ENCODE peak calls at places on chromosome 13, in five cellular contexts. One of them, this sample, is unnamed.

GRCh38 chr13:60402022-60402421 is 5.0 kb downstream of the TDRD3 start:
- DNase-seq in fibroblast of pulmonary artery: no peak
- DNase-seq in Kasumi-1: no peak
- DNase-seq in astrocyte of the hippocampus: peak
- DNase-seq in effector memory CD4-positive, alpha-beta T cell: no peak
- DNase-seq in this sample: no peak

GRCh38 chr13:24323739-24324075 is 14.3 kb downstream of the C1QTNF9 start:
- DNase-seq in fibroblast of pulmonary artery: no peak
- DNase-seq in effector memory CD4-positive, alpha-beta T cell: no peak
- DNase-seq in astrocyte of the hippocampus: no peak
- DNase-seq in Kasumi-1: no peak
- DNase-seq in this sample: no peak

GRCh38 chr13:94950303-94950702 is 238.0 kb upstream of the SOX21 start:
- DNase-seq in Kasumi-1: no peak
- DNase-seq in astrocyte of the hippocampus: no peak
- DNase-seq in effector memory CD4-positive, alpha-beta T cell: no peak
- DNase-seq in fibroblast of pulmonary artery: peak
- DNase-seq in this sample: peak

GRCh38 chr13:67841071-67841470 is 610.9 kb upstream of the PCDH9 start:
- DNase-seq in Kasumi-1: no peak
- DNase-seq in astrocyte of the hippocampus: no peak
- DNase-seq in fibroblast of pulmonary artery: no peak
- DNase-seq in effector memory CD4-positive, alpha-beta T cell: no peak
- DNase-seq in this sample: no peak

GRCh38 chr13:37736040-37736439 is 133.5 kb downstream of the TRPC4 start:
- DNase-seq in Kasumi-1: no peak
- DNase-seq in astrocyte of the hippocampus: no peak
- DNase-seq in fibroblast of pulmonary artery: no peak
- DNase-seq in effector memory CD4-positive, alpha-beta T cell: no peak
- DNase-seq in this sample: peak

GRCh38 chr13:76335463-76335862 is 550.7 kb downstream of the KCTD12 start:
- DNase-seq in Kasumi-1: no peak
- DNase-seq in effector memory CD4-positive, alpha-beta T cell: no peak
- DNase-seq in astrocyte of the hippocampus: no peak
- DNase-seq in fibroblast of pulmonary artery: no peak
- DNase-seq in this sample: no peak

GRCh38 chr13:29522044-29522685 is 73.3 kb downstream of the SLC7A1 start:
- DNase-seq in Kasumi-1: no peak
- DNase-seq in effector memory CD4-positive, alpha-beta T cell: no peak
- DNase-seq in astrocyte of the hippocampus: peak
- DNase-seq in fibroblast of pulmonary artery: peak
- DNase-seq in this sample: no peak

GRCh38 chr13:79589605-79590511 is 108.9 kb downstream of the NDFIP2 start:
- DNase-seq in fibroblast of pulmonary artery: peak
- DNase-seq in astrocyte of the hippocampus: no peak
- DNase-seq in Kasumi-1: no peak
- DNase-seq in effector memory CD4-positive, alpha-beta T cell: no peak
- DNase-seq in this sample: no peak

GRCh38 chr13:74835579-74835978 is 646.4 kb downstream of the TBC1D4 start:
- DNase-seq in Kasumi-1: peak
- DNase-seq in astrocyte of the hippocampus: no peak
- DNase-seq in effector memory CD4-positive, alpha-beta T cell: no peak
- DNase-seq in fibroblast of pulmonary artery: no peak
- DNase-seq in this sample: no peak

GRCh38 chr13:48234652-48235099 is 1.7 kb downstream of the ITM2B start:
- DNase-seq in Kasumi-1: no peak
- DNase-seq in effector memory CD4-positive, alpha-beta T cell: no peak
- DNase-seq in fibroblast of pulmonary artery: no peak
- DNase-seq in astrocyte of the hippocampus: no peak
- DNase-seq in this sample: no peak

GRCh38 chr13:81872581-81872980 is 1531.7 kb upstream of the SPRY2 start:
- DNase-seq in effector memory CD4-positive, alpha-beta T cell: no peak
- DNase-seq in astrocyte of the hippocampus: peak
- DNase-seq in Kasumi-1: peak
- DNase-seq in fibroblast of pulmonary artery: no peak
- DNase-seq in this sample: peak

GRCh38 chr13:23771966-23772365 is 117.2 kb downstream of the MIPEP start:
- DNase-seq in astrocyte of the hippocampus: no peak
- DNase-seq in Kasumi-1: no peak
- DNase-seq in effector memory CD4-positive, alpha-beta T cell: no peak
- DNase-seq in fibroblast of pulmonary artery: no peak
- DNase-seq in this sample: peak

GRCh38 chr13:92838786-92839185 is 387.8 kb upstream of the GPC6 start:
- DNase-seq in effector memory CD4-positive, alpha-beta T cell: no peak
- DNase-seq in fibroblast of pulmonary artery: peak
- DNase-seq in astrocyte of the hippocampus: peak
- DNase-seq in Kasumi-1: no peak
- DNase-seq in this sample: no peak

GRCh38 chr13:48896312-48896711 is 79.4 kb upstream of the FNDC3A start:
- DNase-seq in Kasumi-1: peak
- DNase-seq in fibroblast of pulmonary artery: peak
- DNase-seq in astrocyte of the hippocampus: no peak
- DNase-seq in effector memory CD4-positive, alpha-beta T cell: no peak
- DNase-seq in this sample: no peak

GRCh38 chr13:44231786-44232516 is 141.7 kb upstream of the SERP2 start:
- DNase-seq in effector memory CD4-positive, alpha-beta T cell: no peak
- DNase-seq in astrocyte of the hippocampus: peak
- DNase-seq in Kasumi-1: no peak
- DNase-seq in fibroblast of pulmonary artery: peak
- DNase-seq in this sample: peak

GRCh38 chr13:43785166-43785680 is 1.5 kb downstream of the ENOX1 start:
- DNase-seq in astrocyte of the hippocampus: peak
- DNase-seq in Kasumi-1: no peak
- DNase-seq in fibroblast of pulmonary artery: no peak
- DNase-seq in effector memory CD4-positive, alpha-beta T cell: no peak
- DNase-seq in this sample: peak

GRCh38 chr13:95155093-95155492 is 146.2 kb downstream of the ABCC4 start:
- DNase-seq in fibroblast of pulmonary artery: peak
- DNase-seq in Kasumi-1: no peak
- DNase-seq in astrocyte of the hippocampus: peak
- DNase-seq in effector memory CD4-positive, alpha-beta T cell: no peak
- DNase-seq in this sample: no peak

GRCh38 chr13:47033216-47033615 is 136.4 kb upstream of the HTR2A start:
- DNase-seq in effector memory CD4-positive, alpha-beta T cell: no peak
- DNase-seq in Kasumi-1: no peak
- DNase-seq in fibroblast of pulmonary artery: peak
- DNase-seq in astrocyte of the hippocampus: peak
- DNase-seq in this sample: no peak

GRCh38 chr13:39038569-39038898 is 278 bp downstream of the NHLRC3 start:
- DNase-seq in astrocyte of the hippocampus: no peak
- DNase-seq in fibroblast of pulmonary artery: no peak
- DNase-seq in effector memory CD4-positive, alpha-beta T cell: peak
- DNase-seq in Kasumi-1: peak
- DNase-seq in this sample: no peak

This sample was measured in left kidney.